ENCODE peak calls at places on chromosome 11, in ten cellular contexts. One of them, this sample, is unnamed.

GRCh38 chr11:60924906-60925684 is 835 bp downstream of the TMEM132A start:
- DNase-seq in HCT116: no peak
- DNase-seq in spleen: peak
- DNase-seq in prostate gland: no peak
- DNase-seq in transverse colon: no peak
- DNase-seq in sigmoid colon: no peak
- DNase-seq in upper lobe of left lung: no peak
- DNase-seq in breast epithelium: no peak
- DNase-seq in HepG2: no peak
- DNase-seq in endothelial cell of umbilical vein: no peak
- DNase-seq in this sample: no peak

GRCh38 chr11:99020324-99021225 is at the start of gene CNTN5:
- DNase-seq in endothelial cell of umbilical vein: no peak
- DNase-seq in breast epithelium: no peak
- DNase-seq in transverse colon: peak
- DNase-seq in HepG2: peak
- DNase-seq in prostate gland: no peak
- DNase-seq in sigmoid colon: no peak
- DNase-seq in HCT116: no peak
- DNase-seq in upper lobe of left lung: peak
- DNase-seq in spleen: no peak
- DNase-seq in this sample: no peak

GRCh38 chr11:35047179-35047578 is 91.8 kb upstream of the CD44 start:
- DNase-seq in transverse colon: no peak
- DNase-seq in HCT116: no peak
- DNase-seq in HepG2: no peak
- DNase-seq in prostate gland: no peak
- DNase-seq in sigmoid colon: no peak
- DNase-seq in breast epithelium: no peak
- DNase-seq in endothelial cell of umbilical vein: no peak
- DNase-seq in upper lobe of left lung: no peak
- DNase-seq in spleen: no peak
- DNase-seq in this sample: no peak

GRCh38 chr11:27447288-27447914 is 25.2 kb downstream of the LGR4 start:
- DNase-seq in sigmoid colon: no peak
- DNase-seq in spleen: no peak
- DNase-seq in upper lobe of left lung: no peak
- DNase-seq in transverse colon: no peak
- DNase-seq in breast epithelium: no peak
- DNase-seq in prostate gland: no peak
- DNase-seq in HepG2: no peak
- DNase-seq in endothelial cell of umbilical vein: no peak
- DNase-seq in HCT116: no peak
- DNase-seq in this sample: no peak

GRCh38 chr11:23010790-23011340 is 150.6 kb upstream of the CCDC179 start:
- DNase-seq in HCT116: no peak
- DNase-seq in transverse colon: no peak
- DNase-seq in endothelial cell of umbilical vein: no peak
- DNase-seq in breast epithelium: no peak
- DNase-seq in upper lobe of left lung: no peak
- DNase-seq in HepG2: no peak
- DNase-seq in sigmoid colon: no peak
- DNase-seq in prostate gland: no peak
- DNase-seq in spleen: no peak
- DNase-seq in this sample: no peak

GRCh38 chr11:131042041-131042390 is 125.7 kb upstream of the SNX19 start:
- DNase-seq in upper lobe of left lung: no peak
- DNase-seq in breast epithelium: no peak
- DNase-seq in HCT116: no peak
- DNase-seq in endothelial cell of umbilical vein: no peak
- DNase-seq in sigmoid colon: no peak
- DNase-seq in HepG2: no peak
- DNase-seq in transverse colon: no peak
- DNase-seq in prostate gland: no peak
- DNase-seq in spleen: no peak
- DNase-seq in this sample: no peak

GRCh38 chr11:28490763-28491382 is 382.7 kb downstream of the METTL15 start:
- DNase-seq in HCT116: no peak
- DNase-seq in spleen: no peak
- DNase-seq in HepG2: no peak
- DNase-seq in breast epithelium: no peak
- DNase-seq in upper lobe of left lung: no peak
- DNase-seq in endothelial cell of umbilical vein: no peak
- DNase-seq in transverse colon: no peak
- DNase-seq in prostate gland: no peak
- DNase-seq in sigmoid colon: no peak
- DNase-seq in this sample: no peak

GRCh38 chr11:108873305-108873704 is 208.4 kb downstream of the DDX10 start:
- DNase-seq in breast epithelium: no peak
- DNase-seq in upper lobe of left lung: no peak
- DNase-seq in spleen: no peak
- DNase-seq in endothelial cell of umbilical vein: no peak
- DNase-seq in transverse colon: no peak
- DNase-seq in HepG2: no peak
- DNase-seq in HCT116: no peak
- DNase-seq in prostate gland: no peak
- DNase-seq in sigmoid colon: no peak
- DNase-seq in this sample: no peak

GRCh38 chr11:77873345-77873744 is 52.4 kb downstream of the AAMDC start:
- DNase-seq in HCT116: no peak
- DNase-seq in upper lobe of left lung: no peak
- DNase-seq in sigmoid colon: no peak
- DNase-seq in HepG2: no peak
- DNase-seq in prostate gland: no peak
- DNase-seq in transverse colon: no peak
- DNase-seq in endothelial cell of umbilical vein: no peak
- DNase-seq in spleen: no peak
- DNase-seq in breast epithelium: no peak
- DNase-seq in this sample: no peak
- TF ChIP-seq POLR2AphosphoS5 in HCT116: no peak
- TF ChIP-seq POLR2AphosphoS5 in upper lobe of left lung: no peak
- TF ChIP-seq POLR2AphosphoS5 in sigmoid colon: no peak
- TF ChIP-seq POLR2AphosphoS5 in HepG2: no peak
- TF ChIP-seq POLR2AphosphoS5 in prostate gland: no peak
- TF ChIP-seq POLR2AphosphoS5 in transverse colon: no peak
- TF ChIP-seq POLR2AphosphoS5 in endothelial cell of umbilical vein: no peak
- TF ChIP-seq POLR2AphosphoS5 in spleen: no peak
- TF ChIP-seq POLR2AphosphoS5 in breast epithelium: no peak
- TF ChIP-seq POLR2AphosphoS5 in this sample: no peak

GRCh38 chr11:77473001-77473800 is 693 bp downstream of the PAK1 start:
- DNase-seq in prostate gland: peak
- DNase-seq in endothelial cell of umbilical vein: no peak
- DNase-seq in breast epithelium: peak
- DNase-seq in upper lobe of left lung: peak
- DNase-seq in transverse colon: peak
- DNase-seq in HCT116: no peak
- DNase-seq in HepG2: no peak
- DNase-seq in spleen: peak
- DNase-seq in sigmoid colon: peak
- DNase-seq in this sample: peak
- TF ChIP-seq POLR2A in prostate gland: peak
- TF ChIP-seq POLR2A in endothelial cell of umbilical vein: no peak
- TF ChIP-seq POLR2A in breast epithelium: no peak
- TF ChIP-seq POLR2A in upper lobe of left lung: no peak
- TF ChIP-seq POLR2A in transverse colon: peak
- TF ChIP-seq POLR2A in HCT116: no peak
- TF ChIP-seq POLR2A in HepG2: no peak
- TF ChIP-seq POLR2A in spleen: no peak
- TF ChIP-seq POLR2A in sigmoid colon: no peak
- TF ChIP-seq POLR2A in this sample: no peak

DNA sequence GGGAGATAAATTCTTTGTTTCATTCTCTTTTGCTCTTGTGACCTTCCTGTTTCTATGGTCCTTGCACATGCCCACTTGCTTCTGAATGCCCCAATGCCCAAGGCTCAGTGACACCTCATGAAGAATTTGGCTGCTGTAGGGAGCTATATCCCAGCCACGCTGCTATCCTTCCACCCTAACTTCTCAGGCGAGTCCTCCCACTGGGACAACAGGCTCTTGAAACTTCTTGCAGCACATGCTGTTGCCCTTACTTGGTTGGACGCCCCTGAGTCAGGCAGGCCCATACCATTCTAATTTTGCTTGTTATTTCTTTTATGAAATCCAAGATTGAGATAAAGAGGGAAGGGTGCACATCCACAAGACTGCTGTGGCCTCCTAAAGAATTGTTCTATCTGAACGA is 57.6 kb upstream of the BLID start:
- DNase-seq in HCT116: no peak
- DNase-seq in HepG2: no peak
- DNase-seq in endothelial cell of umbilical vein: no peak
- DNase-seq in sigmoid colon: no peak
- DNase-seq in breast epithelium: no peak
- DNase-seq in prostate gland: no peak
- DNase-seq in spleen: no peak
- DNase-seq in upper lobe of left lung: no peak
- DNase-seq in transverse colon: no peak
- DNase-seq in this sample: no peak
- H3K27ac ChIP-seq in HCT116: peak
- H3K27ac ChIP-seq in HepG2: no peak
- H3K27ac ChIP-seq in endothelial cell of umbilical vein: no peak
- H3K27ac ChIP-seq in sigmoid colon: no peak
- H3K27ac ChIP-seq in breast epithelium: no peak
- H3K27ac ChIP-seq in prostate gland: no peak
- H3K27ac ChIP-seq in spleen: no peak
- H3K27ac ChIP-seq in upper lobe of left lung: no peak
- H3K27ac ChIP-seq in transverse colon: no peak
- H3K27ac ChIP-seq in this sample: no peak

DNA sequence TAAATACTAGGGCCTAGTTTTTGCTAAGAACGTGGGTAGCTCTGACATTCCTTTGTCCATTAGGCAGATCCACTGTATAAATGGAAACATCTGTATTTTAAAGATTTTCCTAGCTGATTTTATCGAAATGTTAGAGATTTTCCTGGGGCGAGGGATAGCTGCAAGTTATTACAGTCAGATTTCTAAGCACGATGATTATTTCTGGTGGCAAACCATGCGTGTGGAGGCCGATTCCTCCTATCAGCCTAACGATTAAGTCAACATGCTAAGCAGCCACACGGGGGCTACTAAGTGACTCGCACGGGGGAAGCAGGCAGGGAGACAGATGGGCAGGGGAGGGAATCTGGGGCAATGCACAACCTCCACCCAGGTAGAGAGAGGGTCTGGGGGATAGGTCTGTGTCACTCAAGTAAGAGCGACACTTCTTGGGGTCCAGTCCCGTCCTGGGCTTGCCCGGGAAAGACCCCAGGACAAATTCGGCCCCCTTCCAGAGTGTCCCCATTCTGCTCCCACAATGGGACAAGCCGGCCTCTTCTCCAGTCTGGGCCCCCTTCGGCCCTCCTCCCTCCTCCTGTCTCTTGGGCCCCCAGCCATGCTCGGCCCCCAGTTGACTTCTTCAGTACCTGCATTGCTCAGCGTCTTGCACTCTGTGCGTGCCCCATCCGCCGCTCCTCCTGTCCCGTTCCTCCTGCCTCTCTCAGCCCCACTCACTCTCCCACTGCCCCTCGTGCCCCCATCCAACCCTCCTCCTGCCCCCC is 571 bp downstream of the C11orf24 start:
- DNase-seq in sigmoid colon: peak
- DNase-seq in HCT116: peak
- DNase-seq in prostate gland: no peak
- DNase-seq in transverse colon: peak
- DNase-seq in spleen: peak
- DNase-seq in HepG2: peak
- DNase-seq in endothelial cell of umbilical vein: peak
- DNase-seq in upper lobe of left lung: peak
- DNase-seq in breast epithelium: peak
- DNase-seq in this sample: peak
- TF ChIP-seq POLR2AphosphoS5 in sigmoid colon: no peak
- TF ChIP-seq POLR2AphosphoS5 in HCT116: no peak
- TF ChIP-seq POLR2AphosphoS5 in prostate gland: peak
- TF ChIP-seq POLR2AphosphoS5 in transverse colon: no peak
- TF ChIP-seq POLR2AphosphoS5 in spleen: no peak
- TF ChIP-seq POLR2AphosphoS5 in HepG2: no peak
- TF ChIP-seq POLR2AphosphoS5 in endothelial cell of umbilical vein: peak
- TF ChIP-seq POLR2AphosphoS5 in upper lobe of left lung: no peak
- TF ChIP-seq POLR2AphosphoS5 in breast epithelium: no peak
- TF ChIP-seq POLR2AphosphoS5 in this sample: no peak

GRCh38 chr11:106076923-106077608 is at the start of gene KBTBD3:
- DNase-seq in HepG2: peak
- DNase-seq in breast epithelium: peak
- DNase-seq in sigmoid colon: peak
- DNase-seq in spleen: peak
- DNase-seq in HCT116: peak
- DNase-seq in prostate gland: peak
- DNase-seq in transverse colon: peak
- DNase-seq in upper lobe of left lung: peak
- DNase-seq in endothelial cell of umbilical vein: peak
- DNase-seq in this sample: peak
- TF ChIP-seq POLR2A in HepG2: peak
- TF ChIP-seq POLR2A in breast epithelium: peak
- TF ChIP-seq POLR2A in sigmoid colon: peak
- TF ChIP-seq POLR2A in spleen: peak
- TF ChIP-seq POLR2A in HCT116: peak
- TF ChIP-seq POLR2A in prostate gland: peak
- TF ChIP-seq POLR2A in transverse colon: peak
- TF ChIP-seq POLR2A in upper lobe of left lung: no peak
- TF ChIP-seq POLR2A in endothelial cell of umbilical vein: peak
- TF ChIP-seq POLR2A in this sample: peak

DNA sequence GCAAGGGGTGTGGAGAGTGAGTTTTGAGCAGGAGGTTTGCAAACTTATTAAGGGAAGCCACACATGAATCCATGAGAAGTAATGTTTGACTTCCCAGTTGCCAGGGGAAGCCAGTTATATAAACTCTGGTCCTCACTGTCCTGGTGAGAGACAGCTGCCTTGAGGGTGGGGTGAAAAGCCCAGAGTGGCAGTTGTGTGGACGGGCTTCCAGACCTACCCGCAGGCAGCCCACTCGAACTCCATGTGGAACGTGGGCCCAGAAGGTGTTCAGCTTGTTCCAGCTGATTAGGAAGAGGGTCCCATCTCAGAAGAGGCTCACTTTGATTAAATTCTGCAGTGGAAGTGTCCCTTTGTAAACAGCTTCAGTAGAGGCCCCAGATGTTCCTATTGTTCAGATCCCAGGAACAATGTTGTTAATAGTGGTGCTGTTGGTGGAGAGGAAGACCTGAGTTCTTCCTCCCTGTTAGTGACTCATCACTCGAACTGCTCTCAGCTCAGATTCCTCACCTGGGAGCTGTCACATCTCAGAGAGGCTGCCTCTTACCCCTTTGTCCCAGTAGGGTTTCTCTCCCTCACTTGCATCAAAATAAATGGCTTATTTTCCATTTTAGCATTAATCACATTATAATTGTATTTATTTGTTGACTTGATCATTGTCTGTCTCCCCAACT is 63.5 kb downstream of the GRAMD1B start:
- DNase-seq in sigmoid colon: no peak
- DNase-seq in transverse colon: no peak
- DNase-seq in breast epithelium: no peak
- DNase-seq in spleen: no peak
- DNase-seq in HepG2: no peak
- DNase-seq in HCT116: no peak
- DNase-seq in prostate gland: no peak
- DNase-seq in upper lobe of left lung: no peak
- DNase-seq in endothelial cell of umbilical vein: no peak
- DNase-seq in this sample: no peak
- H3K27ac ChIP-seq in sigmoid colon: no peak
- H3K27ac ChIP-seq in transverse colon: no peak
- H3K27ac ChIP-seq in breast epithelium: no peak
- H3K27ac ChIP-seq in spleen: no peak
- H3K27ac ChIP-seq in HepG2: no peak
- H3K27ac ChIP-seq in HCT116: no peak
- H3K27ac ChIP-seq in prostate gland: no peak
- H3K27ac ChIP-seq in upper lobe of left lung: no peak
- H3K27ac ChIP-seq in endothelial cell of umbilical vein: no peak
- H3K27ac ChIP-seq in this sample: no peak